ENCODE peak calls at places on chromosomes 6 and 20, in four cellular contexts. One of them, this sample, is unnamed. For H3K4me1, the result is how much of the 10 kb centered on the place peaks cover.

GRCh38 chr6:48764261-48764660 is 653.3 kb upstream of the PTCHD4 start:
- DNase-seq in A673: no peak
- DNase-seq in uterus: no peak
- DNase-seq in CD8-positive, alpha-beta T cell: no peak
- DNase-seq in this sample: no peak

GRCh38 chr6:105484238-105485161 is 81.6 kb upstream of the PREP start:
- DNase-seq in A673: peak
- DNase-seq in uterus: no peak
- DNase-seq in CD8-positive, alpha-beta T cell: no peak
- DNase-seq in this sample: no peak

GRCh38 chr6:160634706-160635105 is 29.4 kb downstream of the LPA start:
- DNase-seq in A673: no peak
- DNase-seq in uterus: no peak
- DNase-seq in CD8-positive, alpha-beta T cell: peak
- DNase-seq in this sample: no peak

GRCh38 chr6:129209355-129209754 is 326.4 kb downstream of the LAMA2 start:
- DNase-seq in A673: no peak
- DNase-seq in uterus: no peak
- DNase-seq in CD8-positive, alpha-beta T cell: no peak
- DNase-seq in this sample: no peak

GRCh38 chr20:49901588-49901987 is 13.7 kb downstream of the SPATA2 start:
- DNase-seq in A673: no peak
- DNase-seq in uterus: no peak
- DNase-seq in CD8-positive, alpha-beta T cell: no peak
- DNase-seq in this sample: peak

GRCh38 chr20:46199198-46199597 is 81.1 kb downstream of the CD40 start:
- DNase-seq in A673: peak
- DNase-seq in uterus: no peak
- DNase-seq in CD8-positive, alpha-beta T cell: no peak
- DNase-seq in this sample: no peak

GRCh38 chr6:166768761-166769160 is 141.7 kb upstream of the RPS6KA2 start:
- DNase-seq in A673: no peak
- DNase-seq in uterus: no peak
- DNase-seq in CD8-positive, alpha-beta T cell: no peak
- DNase-seq in this sample: no peak

GRCh38 chr20:41618807-41619294 is 674 bp upstream of the CHD6 start:
- DNase-seq in A673: peak
- DNase-seq in uterus: no peak
- DNase-seq in CD8-positive, alpha-beta T cell: no peak
- DNase-seq in this sample: no peak

GRCh38 chr20:50797142-50797541 is 2.3 kb downstream of the BCAS4 start:
- DNase-seq in A673: no peak
- DNase-seq in uterus: no peak
- DNase-seq in CD8-positive, alpha-beta T cell: no peak
- DNase-seq in this sample: no peak

GRCh38 chr20:18839507-18840247 is 26.1 kb downstream of the SCP2D1 start:
- DNase-seq in A673: peak
- DNase-seq in uterus: no peak
- DNase-seq in CD8-positive, alpha-beta T cell: no peak
- DNase-seq in this sample: no peak

GRCh38 chr6:133240511-133241087 is 558 bp upstream of the EYA4 start:
- DNase-seq in A673: peak
- DNase-seq in uterus: no peak
- DNase-seq in CD8-positive, alpha-beta T cell: no peak
- DNase-seq in this sample: no peak

GRCh38 chr6:156061958-156062661 is 606.5 kb upstream of the NOX3 start:
- DNase-seq in A673: no peak
- DNase-seq in uterus: no peak
- DNase-seq in CD8-positive, alpha-beta T cell: no peak
- DNase-seq in this sample: peak

GRCh38 chr6:155378724-155379123 is 64.4 kb upstream of the TFB1M start:
- DNase-seq in A673: no peak
- DNase-seq in uterus: no peak
- DNase-seq in CD8-positive, alpha-beta T cell: no peak
- DNase-seq in this sample: no peak

GRCh38 chr6:9540126-9540525 is 874.7 kb downstream of the TFAP2A start:
- DNase-seq in A673: no peak
- DNase-seq in uterus: no peak
- DNase-seq in CD8-positive, alpha-beta T cell: no peak
- DNase-seq in this sample: no peak

GRCh38 chr6:39707962-39708683 is 17.1 kb downstream of the KIF6 start:
- DNase-seq in A673: no peak
- DNase-seq in uterus: no peak
- DNase-seq in CD8-positive, alpha-beta T cell: no peak
- DNase-seq in this sample: no peak

GRCh38 chr6:18997375-18997826 is 610.3 kb downstream of the RNF144B start:
- DNase-seq in A673: peak
- DNase-seq in uterus: no peak
- DNase-seq in CD8-positive, alpha-beta T cell: no peak
- DNase-seq in this sample: no peak

GRCh38 chr6:123089223-123089622 is 93.2 kb downstream of the CLVS2 start:
- DNase-seq in A673: no peak
- DNase-seq in uterus: no peak
- DNase-seq in CD8-positive, alpha-beta T cell: no peak
- DNase-seq in this sample: no peak

GRCh38 chr20:1569417-1569861 is 11.9 kb upstream of the SIRPD start:
- DNase-seq in A673: peak
- DNase-seq in uterus: no peak
- DNase-seq in CD8-positive, alpha-beta T cell: no peak
- DNase-seq in this sample: no peak

GRCh38 chr6:14717307-14717706 is 528.6 kb upstream of the JARID2 start:
- DNase-seq in A673: no peak
- DNase-seq in uterus: no peak
- DNase-seq in CD8-positive, alpha-beta T cell: no peak
- DNase-seq in this sample: no peak

DNA sequence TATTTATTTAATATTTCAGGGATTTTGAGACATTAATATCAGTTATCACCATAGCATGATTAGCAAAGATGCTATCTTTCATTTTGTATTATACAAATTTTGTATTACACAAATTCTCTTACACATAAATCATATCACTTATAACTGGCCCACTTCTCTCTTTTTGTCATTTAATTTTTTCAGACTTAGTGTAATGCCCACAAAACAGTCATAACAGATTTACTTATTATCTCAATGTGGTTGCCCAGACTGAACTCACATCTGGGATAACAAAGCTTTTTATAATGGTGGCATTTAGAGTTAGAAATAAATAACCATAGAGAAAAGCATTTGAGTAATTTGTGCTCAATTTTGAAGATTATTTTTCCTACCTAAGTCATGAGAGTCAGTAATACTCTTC is 148.3 kb downstream of the TFAP2B start:
- DNase-seq in A673: no peak
- DNase-seq in uterus: no peak
- DNase-seq in CD8-positive, alpha-beta T cell: no peak
- DNase-seq in this sample: no peak
- TF ChIP-seq CTCF in A673: no peak
- TF ChIP-seq CTCF in uterus: no peak
- TF ChIP-seq CTCF in CD8-positive, alpha-beta T cell: no peak
- TF ChIP-seq CTCF in this sample: no peak

GRCh38 chr6:16216501-16217155 is 21.8 kb upstream of the GMPR start:
- DNase-seq in A673: no peak
- DNase-seq in uterus: peak
- DNase-seq in CD8-positive, alpha-beta T cell: no peak
- DNase-seq in this sample: no peak
- H3K4me3 ChIP-seq in A673: no peak
- H3K4me3 ChIP-seq in uterus: no peak
- H3K4me3 ChIP-seq in CD8-positive, alpha-beta T cell: no peak
- H3K4me3 ChIP-seq in this sample: peak

DNA sequence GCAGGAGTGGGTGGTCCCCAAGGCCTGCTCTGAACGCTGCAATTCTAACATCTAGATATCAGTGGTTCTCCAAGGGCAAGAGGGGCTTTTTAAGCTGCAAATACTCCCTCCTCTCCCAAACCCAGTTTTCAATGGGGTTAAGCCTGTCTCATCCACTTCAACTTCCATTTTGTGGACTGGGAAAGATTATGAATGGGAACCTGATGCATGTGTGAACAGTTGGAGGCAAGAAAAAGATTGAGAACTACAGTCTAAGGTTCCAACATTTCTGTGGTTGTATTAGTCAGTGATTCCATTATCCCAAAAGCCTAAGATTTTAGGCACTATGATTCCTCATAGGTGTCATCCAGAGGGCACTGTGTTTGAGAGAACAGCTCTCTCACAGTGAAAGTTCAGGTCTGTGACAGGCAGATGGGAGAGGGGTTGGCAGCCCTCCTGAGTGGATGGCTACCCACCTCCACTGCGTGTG is 53.7 kb downstream of the HNF4A start:
- DNase-seq in A673: no peak
- DNase-seq in uterus: no peak
- DNase-seq in CD8-positive, alpha-beta T cell: no peak
- DNase-seq in this sample: no peak
- H3K4me1 ChIP-seq in A673: under half
- H3K4me1 ChIP-seq in uterus: under half
- H3K4me1 ChIP-seq in CD8-positive, alpha-beta T cell: under half
- H3K4me1 ChIP-seq in this sample: under half

GRCh38 chr6:118565317-118565960 is 17.3 kb downstream of the PLN start:
- DNase-seq in A673: no peak
- DNase-seq in uterus: no peak
- DNase-seq in CD8-positive, alpha-beta T cell: peak
- DNase-seq in this sample: no peak
- TF ChIP-seq CTCF in A673: peak
- TF ChIP-seq CTCF in uterus: no peak
- TF ChIP-seq CTCF in CD8-positive, alpha-beta T cell: peak
- TF ChIP-seq CTCF in this sample: no peak

GRCh38 chr6:141261672-141262060 is 871.1 kb upstream of the GJE1 start:
- DNase-seq in A673: no peak
- DNase-seq in uterus: no peak
- DNase-seq in CD8-positive, alpha-beta T cell: no peak
- DNase-seq in this sample: no peak

GRCh38 chr6:141269684-141270083 is 863.0 kb upstream of the GJE1 start:
- DNase-seq in A673: no peak
- DNase-seq in uterus: no peak
- DNase-seq in CD8-positive, alpha-beta T cell: no peak
- DNase-seq in this sample: no peak

GRCh38 chr6:141264101-141264500 is 868.6 kb upstream of the GJE1 start:
- DNase-seq in A673: no peak
- DNase-seq in uterus: no peak
- DNase-seq in CD8-positive, alpha-beta T cell: no peak
- DNase-seq in this sample: no peak

GRCh38 chr6:141267420-141267819 is 865.3 kb upstream of the GJE1 start:
- DNase-seq in A673: no peak
- DNase-seq in uterus: no peak
- DNase-seq in CD8-positive, alpha-beta T cell: no peak
- DNase-seq in this sample: no peak

DNA sequence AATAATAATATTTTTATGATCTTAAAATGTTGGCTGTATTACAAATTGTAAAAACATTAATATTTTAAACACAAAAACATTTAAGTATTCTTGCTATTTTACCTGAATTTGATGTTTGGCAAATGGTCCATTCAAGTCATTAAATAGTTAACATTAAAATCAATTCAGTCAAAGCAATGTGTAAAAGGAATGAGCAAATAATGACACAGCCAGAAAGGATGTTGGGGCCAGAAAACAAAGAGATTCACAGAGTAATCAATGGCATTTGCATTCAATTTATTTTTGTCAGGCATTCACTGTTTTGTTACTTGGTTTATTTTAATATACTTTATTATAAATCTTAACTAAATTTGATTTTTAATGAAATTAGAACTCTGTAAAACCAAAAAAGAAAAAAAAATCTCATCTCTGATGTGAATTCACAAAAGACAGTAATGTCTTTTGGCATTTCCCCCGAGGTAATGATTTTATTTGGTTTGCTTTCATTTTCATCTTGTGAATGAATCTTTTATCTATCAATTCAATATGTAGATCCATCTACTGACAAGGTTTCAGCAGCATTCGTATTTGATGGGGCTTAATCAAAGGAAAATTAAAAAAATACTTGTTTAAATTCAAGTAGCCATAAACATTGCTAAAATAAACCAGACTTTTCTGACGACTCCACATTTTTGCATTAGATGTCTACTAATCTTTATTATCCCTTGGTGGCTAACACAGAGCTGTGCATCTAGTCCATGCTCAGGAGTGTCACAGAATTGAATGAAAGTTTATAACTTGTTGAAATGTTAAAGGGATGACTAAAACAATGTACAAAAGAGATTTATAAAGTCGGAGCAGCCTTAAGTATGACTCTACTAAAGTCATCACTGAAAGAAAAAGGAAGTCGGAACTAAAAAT is 866.7 kb upstream of the GJE1 start:
- DNase-seq in A673: peak
- DNase-seq in uterus: no peak
- DNase-seq in CD8-positive, alpha-beta T cell: no peak
- DNase-seq in this sample: no peak
- H3K4me3 ChIP-seq in A673: peak
- H3K4me3 ChIP-seq in uterus: no peak
- H3K4me3 ChIP-seq in CD8-positive, alpha-beta T cell: no peak
- H3K4me3 ChIP-seq in this sample: peak

DNA sequence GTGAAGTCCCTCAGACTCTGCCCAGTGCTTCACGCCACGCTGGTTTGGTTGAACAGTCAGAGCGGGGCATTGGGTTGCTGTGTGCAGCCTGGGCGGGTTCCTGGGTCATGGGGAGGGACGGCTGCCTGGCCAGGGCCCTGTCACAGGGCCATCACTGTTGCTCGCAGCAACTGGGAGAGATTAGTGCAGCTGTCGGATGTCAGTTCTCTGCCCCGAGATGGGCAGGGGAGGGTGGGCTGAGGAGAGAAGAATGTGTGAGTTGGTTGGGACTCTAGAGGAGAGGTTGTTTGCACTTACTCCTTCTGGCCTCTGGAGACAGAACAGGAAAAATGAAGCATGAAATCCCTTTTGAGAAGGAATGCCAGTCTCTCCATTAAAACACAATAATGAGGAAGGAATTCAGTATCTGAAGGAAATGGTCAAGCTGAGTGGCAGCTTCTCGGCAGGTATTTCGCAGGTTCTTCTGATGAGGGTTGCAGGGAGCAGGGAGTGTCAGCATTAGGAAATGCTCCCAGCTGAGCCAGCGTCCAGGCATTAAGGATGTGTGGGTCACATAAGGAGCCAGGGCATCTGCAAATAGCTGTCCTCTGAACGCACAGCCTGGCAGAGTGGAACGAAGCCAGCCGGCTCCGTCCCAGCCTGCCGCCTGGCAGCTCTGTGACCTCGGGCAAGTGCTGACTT is 95.9 kb downstream of the SSR1 start:
- DNase-seq in A673: peak
- DNase-seq in uterus: no peak
- DNase-seq in CD8-positive, alpha-beta T cell: no peak
- DNase-seq in this sample: no peak
- H3K4me1 ChIP-seq in A673: half or more
- H3K4me1 ChIP-seq in uterus: under half
- H3K4me1 ChIP-seq in CD8-positive, alpha-beta T cell: under half
- H3K4me1 ChIP-seq in this sample: under half